ENCODE peak calls at places on chromosomes 16 and 17, in eight cellular contexts. D is nephron progenitor cell, B is AG09319, I is lower leg skin, T is epithelial cell of proximal tubule, R is uterus, X is HFFc6, L is endodermal cell. U is an unnamed sample.

GRCh38 chr16:28897826-28898225 is 19.5 kb downstream of the ATP2A1 start:
- DNase-seq in D (no peak), B (no peak), I (no peak), T (no peak), R (no peak), X (no peak), L (no peak), U (no peak)

GRCh38 chr16:56298948-56299602 is 107.8 kb downstream of the GNAO1 start:
- DNase-seq in D (no peak), B (no peak), I (peak; percentile 61), T (no peak), R (no peak), X (no peak), L (no peak), U (no peak)

GRCh38 chr17:65020284-65020683 is 36.3 kb downstream of the GNA13 start:
- DNase-seq in D (no peak), B (peak; percentile 63), I (no peak), T (peak; percentile 83), R (no peak), X (peak; percentile 77), L (no peak), U (no peak)

GRCh38 chr16:35302859-35303258 is 1843.4 kb downstream of the TP53TG3F start:
- DNase-seq in D (no peak), B (no peak), I (no peak), T (no peak), R (no peak), X (no peak), L (no peak), U (no peak)

GRCh38 chr17:80694992-80695912 is 150.6 kb downstream of the RPTOR start:
- DNase-seq in D (no peak), B (no peak), I (no peak), T (no peak), R (no peak), X (no peak), L (no peak), U (no peak)

GRCh38 chr16:89201467-89202377 is 1.4 kb upstream of the SLC22A31 start:
- DNase-seq in D (peak; percentile 97), B (no peak), I (peak; percentile 68), T (no peak), R (peak; percentile 47), X (no peak), L (peak; percentile 98), U (peak; percentile 94)

GRCh38 chr16:89721644-89722391 is 481 bp downstream of the ZNF276 start:
- DNase-seq in D (peak; percentile 63), B (no peak), I (peak; percentile 46), T (no peak), R (peak; percentile 34), X (peak; percentile 49), L (no peak), U (peak; percentile 58)

GRCh38 chr17:47072881-47073280 is 93.8 kb upstream of the RPRML start:
- DNase-seq in D (no peak), B (no peak), I (no peak), T (no peak), R (no peak), X (no peak), L (no peak), U (peak; percentile 58)

GRCh38 chr16:1192384-1193073 is 32.5 kb downstream of the TPSG1 start:
- DNase-seq in D (no peak), B (no peak), I (no peak), T (no peak), R (no peak), X (no peak), L (no peak), U (no peak)

GRCh38 chr17:50558955-50559614 is 1.4 kb upstream of the CACNA1G start:
- DNase-seq in D (peak; percentile 62), B (no peak), I (no peak), T (no peak), R (peak; percentile 41), X (no peak), L (peak; percentile 95), U (peak; percentile 75)

GRCh38 chr17:74280093-74280513 is 6.1 kb downstream of the DNAI2 start:
- DNase-seq in D (no peak), B (no peak), I (no peak), T (no peak), R (no peak), X (no peak), L (no peak), U (no peak)

GRCh38 chr16:50747206-50747956 is 5.5 kb downstream of the CYLD start:
- DNase-seq in D (no peak), B (no peak), I (no peak), T (no peak), R (no peak), X (no peak), L (no peak), U (no peak)
- TF ChIP-seq CTCF in D (peak; percentile 22), B (peak; percentile 2), I (no peak), T (peak; percentile 46), R (no peak), X (peak; percentile 61), L (peak; percentile 51), U (no peak)

GRCh38 chr17:69505740-69506139 is 91.2 kb downstream of the MAP2K6 start:
- DNase-seq in D (no peak), B (no peak), I (no peak), T (no peak), R (no peak), X (no peak), L (no peak), U (no peak)

GRCh38 chr17:69508814-69509213 is 94.3 kb downstream of the MAP2K6 start:
- DNase-seq in D (no peak), B (no peak), I (no peak), T (no peak), R (no peak), X (no peak), L (no peak), U (no peak)

GRCh38 chr17:69502488-69502887 is 88.0 kb downstream of the MAP2K6 start:
- DNase-seq in D (no peak), B (no peak), I (no peak), T (no peak), R (no peak), X (no peak), L (no peak), U (no peak)

GRCh38 chr17:69503711-69504110 is 89.2 kb downstream of the MAP2K6 start:
- DNase-seq in D (no peak), B (no peak), I (no peak), T (no peak), R (no peak), X (no peak), L (no peak), U (no peak)

DNA sequence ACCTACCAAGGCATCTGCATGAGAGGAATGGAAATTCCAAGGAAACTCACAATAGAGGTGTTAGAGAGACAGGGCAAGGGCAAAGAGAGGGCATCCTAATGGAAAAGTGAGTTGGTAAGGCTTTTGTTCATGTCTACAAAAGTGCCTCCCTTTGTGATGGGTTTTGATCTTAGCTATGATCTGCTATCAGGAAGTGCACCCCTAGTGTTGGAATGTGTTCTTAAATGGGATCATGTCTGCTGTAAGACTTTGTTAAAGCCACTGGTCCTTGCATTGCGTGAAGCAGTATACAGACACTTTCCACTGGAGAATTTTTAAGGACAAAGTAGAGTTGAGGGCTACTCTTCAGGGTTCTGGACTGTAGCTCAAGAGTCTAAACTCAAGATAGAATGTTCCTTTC is 92.0 kb downstream of the MAP2K6 start:
- DNase-seq in D (no peak), B (no peak), I (no peak), T (no peak), R (no peak), X (no peak), L (no peak), U (no peak)
- TF ChIP-seq CTCF in D (peak; percentile 17), B (peak; percentile 16), I (no peak), T (peak; percentile 62), R (no peak), X (peak; percentile 59), L (peak; percentile 68), U (no peak)

DNA sequence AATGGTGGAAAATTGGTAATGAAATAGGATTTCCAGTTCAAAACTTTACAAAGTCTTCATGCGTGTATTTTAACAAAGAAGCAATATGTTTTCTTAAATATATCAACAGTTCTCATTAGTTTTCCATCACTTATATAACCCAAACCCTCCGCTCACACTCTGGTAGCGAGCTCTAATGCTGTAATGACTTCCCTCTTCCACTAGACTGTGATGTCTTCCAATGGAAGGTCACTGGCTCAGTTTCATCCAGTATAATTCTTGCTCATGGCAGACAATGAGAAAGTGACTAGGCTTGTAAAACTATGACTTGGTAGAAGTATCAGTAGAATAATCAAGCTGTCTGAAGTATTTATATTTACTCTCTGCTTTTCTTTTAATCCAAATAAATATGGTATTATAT is 32.8 kb downstream of the NETO2 start:
- DNase-seq in D (no peak), B (no peak), I (no peak), T (no peak), R (no peak), X (no peak), L (no peak), U (no peak)
- TF ChIP-seq CTCF in D (no peak), B (no peak), I (no peak), T (peak; percentile 20), R (no peak), X (no peak), L (peak; percentile 61), U (no peak)

DNA sequence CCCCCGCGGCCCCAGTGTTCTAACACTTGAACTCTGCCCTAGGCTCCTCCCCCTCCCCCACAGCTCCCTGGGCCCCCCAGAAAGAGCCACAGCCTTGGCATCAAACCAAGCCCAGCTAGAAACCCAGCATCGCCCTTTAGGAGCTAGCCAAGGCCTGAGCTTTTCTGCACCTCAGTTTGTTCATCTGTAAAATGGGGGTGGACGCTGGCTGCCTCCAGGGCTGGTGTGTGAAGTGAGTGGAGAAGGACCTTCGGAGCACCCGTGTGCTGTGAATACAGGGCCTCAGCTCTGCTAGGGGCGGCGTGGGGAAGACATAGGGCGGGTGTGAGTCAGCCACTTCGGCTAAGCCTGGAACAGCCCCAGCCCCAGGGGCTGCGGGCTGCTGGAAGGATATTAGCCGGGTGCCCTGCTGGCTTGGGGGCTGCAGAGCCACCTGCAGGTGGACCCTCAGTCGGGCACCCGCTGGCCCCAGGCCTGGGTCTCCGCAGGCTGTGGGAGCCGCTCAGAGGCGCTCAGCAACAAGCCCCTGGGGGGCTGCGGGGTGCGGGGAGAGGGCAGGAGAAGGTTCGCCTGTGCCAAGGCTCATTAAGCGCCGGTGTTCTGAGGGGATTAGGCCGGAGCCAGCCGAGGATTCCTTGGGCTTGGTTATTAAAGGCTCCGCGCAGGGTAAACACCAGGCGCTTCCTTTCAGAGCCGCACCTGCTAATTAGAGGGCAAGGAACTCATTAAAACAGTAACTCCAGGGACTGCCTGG is 217.0 kb upstream of the CIBAR2 start:
- DNase-seq in D (peak; percentile 53), B (no peak), I (no peak), T (no peak), R (no peak), X (no peak), L (peak; percentile 90), U (no peak)
- TF ChIP-seq CTCF in D (no peak), B (no peak), I (no peak), T (no peak), R (no peak), X (no peak), L (peak; percentile 45), U (no peak)

GRCh38 chr17:4263282-4264215 is at the start of gene ANKFY1:
- DNase-seq in D (peak; percentile 97), B (peak; percentile 81), I (peak; percentile 94), T (peak; percentile 36), R (peak; percentile 98), X (peak; percentile 93), L (peak; percentile 100), U (peak; percentile 99)
- TF ChIP-seq CTCF in D (no peak), B (peak; percentile 7), I (no peak), T (no peak), R (peak; percentile 30), X (peak; percentile 32), L (no peak), U (no peak)

U was measured in glutamatergic neuron.